ENCODE peak calls at places on chromosomes 6 and 20, in five cellular contexts. I is cardiac muscle cell, B is mucosa of descending colon, O is astrocyte, X is choroid plexus epithelial cell. D is an unnamed sample.

GRCh38 chr6:104784884-104785283 is 74.8 kb downstream of the HACE1 start:
- DNase-seq in I (no peak), B (no peak), O (peak), X (peak), D (no peak)

GRCh38 chr6:5759571-5759970 is 247.2 kb downstream of the NRN1 start:
- DNase-seq in I (no peak), B (no peak), O (no peak), X (no peak), D (no peak)

GRCh38 chr6:113009682-113010081 is 662.6 kb downstream of the RFPL4B start:
- DNase-seq in I (no peak), B (no peak), O (peak), X (peak), D (no peak)

GRCh38 chr6:82080767-82081166 is 166.8 kb downstream of the IBTK start:
- DNase-seq in I (no peak), B (no peak), O (peak), X (no peak), D (no peak)

GRCh38 chr20:63140683-63141433 is 75.1 kb downstream of the YTHDF1 start:
- DNase-seq in I (no peak), B (no peak), O (no peak), X (no peak), D (no peak)

GRCh38 chr6:43803783-43804549 is 34.0 kb downstream of the VEGFA start:
- DNase-seq in I (no peak), B (peak), O (peak), X (peak), D (no peak)

GRCh38 chr6:106908386-106908840 is 66.1 kb downstream of the CD24 start:
- DNase-seq in I (no peak), B (no peak), O (no peak), X (no peak), D (no peak)

GRCh38 chr6:43887340-43887858 is 117.4 kb downstream of the VEGFA start:
- DNase-seq in I (no peak), B (no peak), O (no peak), X (peak), D (no peak)

GRCh38 chr20:49466114-49466912 is 16.2 kb downstream of the KCNB1 start:
- DNase-seq in I (no peak), B (no peak), O (no peak), X (no peak), D (no peak)

GRCh38 chr6:100084301-100085161 is 90.5 kb upstream of the MCHR2 start:
- DNase-seq in I (no peak), B (no peak), O (peak), X (no peak), D (no peak)

GRCh38 chr6:130625825-130626500 is 201.2 kb upstream of the SMLR1 start:
- DNase-seq in I (no peak), B (no peak), O (peak), X (peak), D (no peak)

GRCh38 chr6:100768816-100769351 is 112.2 kb downstream of the ASCC3 start:
- DNase-seq in I (no peak), B (no peak), O (no peak), X (no peak), D (no peak)

GRCh38 chr6:114714836-114715507 is 372.1 kb upstream of the HS3ST5 start:
- DNase-seq in I (no peak), B (no peak), O (no peak), X (no peak), D (no peak)

GRCh38 chr6:11848852-11849731 is 70.5 kb upstream of the ADTRP start:
- DNase-seq in I (no peak), B (peak), O (peak), X (peak), D (no peak)

DNA sequence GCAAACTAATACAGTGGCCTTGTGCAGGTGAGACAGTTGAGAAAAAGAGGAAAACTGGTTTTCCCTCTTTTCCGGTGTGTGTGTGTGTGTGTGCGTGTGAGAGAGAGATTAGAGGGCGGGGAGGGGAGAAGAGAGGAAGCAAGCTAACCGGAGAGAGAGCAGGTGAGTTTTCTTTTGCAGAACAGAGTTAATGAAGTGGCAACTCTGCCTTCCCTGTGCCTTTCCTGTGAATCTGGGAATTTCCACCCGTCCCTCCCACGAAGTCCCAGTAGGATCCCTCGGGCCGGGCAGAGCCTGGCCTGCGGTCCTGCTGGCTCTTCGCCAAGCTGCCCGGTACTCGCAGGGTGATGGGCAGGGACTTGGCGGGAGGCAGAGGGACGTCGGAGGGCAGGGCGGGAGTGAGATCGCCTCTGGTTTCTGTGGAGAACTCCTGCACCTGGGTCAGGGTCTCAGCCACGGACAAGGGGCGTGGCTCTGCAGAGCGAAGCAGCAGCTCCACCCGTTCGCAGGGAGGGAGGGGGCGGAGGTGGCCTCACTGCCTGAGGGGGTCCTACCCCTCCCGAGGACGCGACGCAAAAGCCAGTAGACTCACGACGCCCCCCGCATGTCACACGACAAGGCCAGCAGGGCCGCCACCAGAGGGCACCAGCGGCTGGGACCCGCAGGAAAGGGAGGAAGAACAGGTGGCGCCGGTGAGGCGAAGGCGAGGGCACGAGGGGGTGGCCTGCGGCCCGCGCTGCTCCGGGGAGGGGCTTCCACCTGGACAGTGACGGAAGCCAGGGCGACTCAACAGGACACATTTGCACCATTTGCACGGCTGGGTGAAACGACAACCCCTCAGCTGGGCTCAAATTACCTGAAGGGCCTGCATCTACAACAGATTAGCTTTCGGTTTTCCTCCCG is 51.2 kb upstream of the RNF182 start:
- DNase-seq in I (peak), B (peak), O (no peak), X (peak), D (no peak)
- TF ChIP-seq CTCF in I (peak), B (peak), O (peak), X (peak), D (peak)

GRCh38 chr6:48826318-48826595 is 636.8 kb downstream of the MMUT start:
- DNase-seq in I (no peak), B (no peak), O (peak), X (no peak), D (no peak)
- H3K4me3 ChIP-seq in I (no peak), B (no peak), O (peak), X (peak), D (no peak)

GRCh38 chr6:85677243-85677956 is 34.7 kb upstream of the SYNCRIP start:
- DNase-seq in I (no peak), B (no peak), O (no peak), X (peak), D (no peak)
- TF ChIP-seq CTCF in I (peak), B (no peak), O (peak), X (peak), D (peak)

GRCh38 chr20:34709836-34710567 is 5.9 kb downstream of the TP53INP2 start:
- DNase-seq in I (peak), B (peak), O (peak), X (peak), D (peak)

GRCh38 chr20:34709044-34709835 is 5.1 kb downstream of the TP53INP2 start:
- DNase-seq in I (peak), B (peak), O (peak), X (peak), D (peak)

GRCh38 chr20:34710861-34711574 is 6.9 kb downstream of the TP53INP2 start:
- DNase-seq in I (no peak), B (no peak), O (no peak), X (no peak), D (no peak)

GRCh38 chr20:34711813-34712430 is 7.8 kb downstream of the TP53INP2 start:
- DNase-seq in I (no peak), B (no peak), O (no peak), X (no peak), D (no peak)

DNA sequence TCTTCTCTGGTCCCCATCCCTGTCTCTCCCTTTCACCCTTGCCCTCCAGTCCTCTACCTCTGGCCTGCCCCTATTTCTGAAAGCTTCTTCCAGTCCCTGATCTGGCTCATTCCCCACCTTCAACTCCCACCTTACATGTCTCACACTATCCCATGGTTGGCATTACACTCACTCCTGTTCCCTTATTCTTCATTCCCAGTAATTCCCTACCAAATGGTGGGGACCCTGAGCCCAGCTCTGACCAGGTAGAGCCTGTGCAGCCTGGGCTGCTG is 6.4 kb downstream of the TP53INP2 start:
- DNase-seq in I (no peak), B (no peak), O (no peak), X (no peak), D (no peak)
- H3K4me3 ChIP-seq in I (no peak), B (no peak), O (no peak), X (peak), D (peak)

GRCh38 chr20:36506253-36506652 is 35.1 kb upstream of the MYL9 start:
- DNase-seq in I (peak), B (no peak), O (no peak), X (peak), D (no peak)
- TF ChIP-seq CTCF in I (peak), B (no peak), O (peak), X (peak), D (no peak)

GRCh38 chr6:25959890-25960531 is 2.6 kb upstream of the TRIM38 start:
- DNase-seq in I (no peak), B (no peak), O (peak), X (peak), D (no peak)
- H3K4me3 ChIP-seq in I (no peak), B (no peak), O (no peak), X (no peak), D (no peak)

GRCh38 chr6:15363523-15364400 is 117.9 kb downstream of the JARID2 start:
- DNase-seq in I (no peak), B (no peak), O (no peak), X (no peak), D (no peak)
- TF ChIP-seq CTCF in I (no peak), B (no peak), O (no peak), X (no peak), D (no peak)

DNA sequence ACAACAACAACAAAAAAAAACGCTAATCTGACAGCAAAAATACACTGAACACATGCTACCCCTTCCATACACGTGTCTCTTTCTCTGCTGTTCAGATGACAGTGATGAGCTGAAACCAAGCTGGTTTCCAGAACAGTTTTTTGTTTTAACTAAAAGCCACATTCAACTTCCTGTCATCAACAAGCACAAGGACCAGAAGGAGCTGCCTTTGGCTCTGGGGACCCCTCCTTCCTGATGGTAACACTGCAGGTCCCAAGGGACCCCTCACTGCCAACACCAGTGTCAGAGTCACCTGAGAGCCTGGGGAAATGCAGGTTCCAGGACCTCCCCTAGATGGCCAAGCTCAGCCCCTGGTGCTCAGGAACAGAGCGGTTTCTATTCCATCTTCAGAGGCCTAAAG is 6.0 kb downstream of the CST7 start:
- DNase-seq in I (no peak), B (no peak), O (no peak), X (no peak), D (no peak)
- H3K4me3 ChIP-seq in I (no peak), B (no peak), O (no peak), X (no peak), D (no peak)

D was measured in dorsolateral prefrontal cortex.